ENCODE peak calls at places on chromosome 15, in eight cellular contexts. One of them, this sample, is unnamed.

GRCh38 chr15:47787875-47788274 is 70.6 kb downstream of the SEMA6D start:
- DNase-seq in neuronal stem cell: no peak
- DNase-seq in NCI-H748 treated with DMSO at 0.1 percent for 48 hours: no peak
- DNase-seq in HFF-Myc: no peak
- DNase-seq in non-pigmented ciliary epithelial cell: no peak
- DNase-seq in astrocyte of the hippocampus: no peak
- DNase-seq in heart left ventricle: no peak
- DNase-seq in cortex of kidney: no peak
- DNase-seq in this sample: no peak

GRCh38 chr15:73317651-73318462 is 50.9 kb downstream of the HCN4 start:
- DNase-seq in HFF-Myc: no peak
- DNase-seq in heart left ventricle: no peak
- DNase-seq in cortex of kidney: no peak
- DNase-seq in NCI-H748 treated with DMSO at 0.1 percent for 48 hours: no peak
- DNase-seq in non-pigmented ciliary epithelial cell: no peak
- DNase-seq in astrocyte of the hippocampus: no peak
- DNase-seq in neuronal stem cell: no peak
- DNase-seq in this sample: no peak

GRCh38 chr15:66788024-66788423 is 86.0 kb downstream of the SMAD6 start:
- DNase-seq in NCI-H748 treated with DMSO at 0.1 percent for 48 hours: no peak
- DNase-seq in heart left ventricle: no peak
- DNase-seq in neuronal stem cell: no peak
- DNase-seq in HFF-Myc: no peak
- DNase-seq in cortex of kidney: no peak
- DNase-seq in non-pigmented ciliary epithelial cell: no peak
- DNase-seq in astrocyte of the hippocampus: no peak
- DNase-seq in this sample: no peak

GRCh38 chr15:64938192-64938591 is 26.5 kb downstream of the ANKDD1A start:
- DNase-seq in cortex of kidney: no peak
- DNase-seq in NCI-H748 treated with DMSO at 0.1 percent for 48 hours: no peak
- DNase-seq in HFF-Myc: no peak
- DNase-seq in heart left ventricle: no peak
- DNase-seq in non-pigmented ciliary epithelial cell: no peak
- DNase-seq in neuronal stem cell: no peak
- DNase-seq in astrocyte of the hippocampus: peak
- DNase-seq in this sample: peak

GRCh38 chr15:89116404-89116803 is 28.1 kb downstream of the ABHD2 start:
- DNase-seq in neuronal stem cell: no peak
- DNase-seq in heart left ventricle: no peak
- DNase-seq in HFF-Myc: no peak
- DNase-seq in NCI-H748 treated with DMSO at 0.1 percent for 48 hours: peak
- DNase-seq in cortex of kidney: no peak
- DNase-seq in astrocyte of the hippocampus: no peak
- DNase-seq in non-pigmented ciliary epithelial cell: no peak
- DNase-seq in this sample: peak

GRCh38 chr15:29920515-29920914 is 98.2 kb upstream of the TJP1 start:
- DNase-seq in NCI-H748 treated with DMSO at 0.1 percent for 48 hours: no peak
- DNase-seq in neuronal stem cell: no peak
- DNase-seq in astrocyte of the hippocampus: peak
- DNase-seq in non-pigmented ciliary epithelial cell: no peak
- DNase-seq in heart left ventricle: no peak
- DNase-seq in cortex of kidney: no peak
- DNase-seq in HFF-Myc: no peak
- DNase-seq in this sample: no peak

GRCh38 chr15:23687143-23687470 is at the start of gene NDN:
- DNase-seq in neuronal stem cell: peak
- DNase-seq in HFF-Myc: no peak
- DNase-seq in non-pigmented ciliary epithelial cell: no peak
- DNase-seq in NCI-H748 treated with DMSO at 0.1 percent for 48 hours: no peak
- DNase-seq in cortex of kidney: no peak
- DNase-seq in astrocyte of the hippocampus: peak
- DNase-seq in heart left ventricle: peak
- DNase-seq in this sample: peak

GRCh38 chr15:34794590-34795206 is 651 bp downstream of the ACTC1 start:
- DNase-seq in neuronal stem cell: no peak
- DNase-seq in cortex of kidney: no peak
- DNase-seq in astrocyte of the hippocampus: no peak
- DNase-seq in NCI-H748 treated with DMSO at 0.1 percent for 48 hours: no peak
- DNase-seq in non-pigmented ciliary epithelial cell: no peak
- DNase-seq in heart left ventricle: no peak
- DNase-seq in HFF-Myc: no peak
- DNase-seq in this sample: no peak

GRCh38 chr15:66799242-66799641 is 97.2 kb downstream of the SMAD6 start:
- DNase-seq in astrocyte of the hippocampus: no peak
- DNase-seq in NCI-H748 treated with DMSO at 0.1 percent for 48 hours: no peak
- DNase-seq in non-pigmented ciliary epithelial cell: no peak
- DNase-seq in neuronal stem cell: no peak
- DNase-seq in heart left ventricle: no peak
- DNase-seq in HFF-Myc: no peak
- DNase-seq in cortex of kidney: no peak
- DNase-seq in this sample: no peak

GRCh38 chr15:94670436-94671034 is 439.2 kb downstream of the MCTP2 start:
- DNase-seq in non-pigmented ciliary epithelial cell: peak
- DNase-seq in heart left ventricle: no peak
- DNase-seq in HFF-Myc: peak
- DNase-seq in astrocyte of the hippocampus: peak
- DNase-seq in cortex of kidney: no peak
- DNase-seq in neuronal stem cell: peak
- DNase-seq in NCI-H748 treated with DMSO at 0.1 percent for 48 hours: peak
- DNase-seq in this sample: peak

GRCh38 chr15:55515991-55516776 is 8.2 kb upstream of the DNAAF4 start:
- DNase-seq in HFF-Myc: no peak
- DNase-seq in NCI-H748 treated with DMSO at 0.1 percent for 48 hours: no peak
- DNase-seq in astrocyte of the hippocampus: no peak
- DNase-seq in non-pigmented ciliary epithelial cell: no peak
- DNase-seq in heart left ventricle: no peak
- DNase-seq in cortex of kidney: no peak
- DNase-seq in neuronal stem cell: no peak
- DNase-seq in this sample: no peak

GRCh38 chr15:98801234-98801561 is 152.9 kb downstream of the IGF1R start:
- DNase-seq in NCI-H748 treated with DMSO at 0.1 percent for 48 hours: peak
- DNase-seq in cortex of kidney: no peak
- DNase-seq in heart left ventricle: no peak
- DNase-seq in HFF-Myc: no peak
- DNase-seq in non-pigmented ciliary epithelial cell: no peak
- DNase-seq in astrocyte of the hippocampus: peak
- DNase-seq in neuronal stem cell: peak
- DNase-seq in this sample: no peak

GRCh38 chr15:73570355-73571032 is 62.7 kb downstream of the NPTN start:
- DNase-seq in neuronal stem cell: no peak
- DNase-seq in heart left ventricle: no peak
- DNase-seq in cortex of kidney: no peak
- DNase-seq in non-pigmented ciliary epithelial cell: no peak
- DNase-seq in NCI-H748 treated with DMSO at 0.1 percent for 48 hours: no peak
- DNase-seq in HFF-Myc: no peak
- DNase-seq in astrocyte of the hippocampus: no peak
- DNase-seq in this sample: no peak

GRCh38 chr15:77032052-77032646 is 37.2 kb downstream of the PSTPIP1 start:
- DNase-seq in cortex of kidney: no peak
- DNase-seq in NCI-H748 treated with DMSO at 0.1 percent for 48 hours: no peak
- DNase-seq in astrocyte of the hippocampus: no peak
- DNase-seq in HFF-Myc: no peak
- DNase-seq in non-pigmented ciliary epithelial cell: no peak
- DNase-seq in heart left ventricle: peak
- DNase-seq in neuronal stem cell: no peak
- DNase-seq in this sample: no peak

GRCh38 chr15:73936181-73936580 is 9.9 kb downstream of the LOXL1 start:
- DNase-seq in heart left ventricle: peak
- DNase-seq in non-pigmented ciliary epithelial cell: no peak
- DNase-seq in neuronal stem cell: no peak
- DNase-seq in HFF-Myc: no peak
- DNase-seq in astrocyte of the hippocampus: peak
- DNase-seq in NCI-H748 treated with DMSO at 0.1 percent for 48 hours: no peak
- DNase-seq in cortex of kidney: no peak
- DNase-seq in this sample: peak

GRCh38 chr15:80902298-80902801 is 87.3 kb downstream of the MESD start:
- DNase-seq in astrocyte of the hippocampus: no peak
- DNase-seq in HFF-Myc: no peak
- DNase-seq in non-pigmented ciliary epithelial cell: no peak
- DNase-seq in NCI-H748 treated with DMSO at 0.1 percent for 48 hours: no peak
- DNase-seq in heart left ventricle: no peak
- DNase-seq in cortex of kidney: no peak
- DNase-seq in neuronal stem cell: no peak
- DNase-seq in this sample: no peak

GRCh38 chr15:62472616-62473299 is 307.7 kb upstream of the C2CD4B start:
- DNase-seq in astrocyte of the hippocampus: no peak
- DNase-seq in NCI-H748 treated with DMSO at 0.1 percent for 48 hours: no peak
- DNase-seq in HFF-Myc: no peak
- DNase-seq in heart left ventricle: no peak
- DNase-seq in non-pigmented ciliary epithelial cell: no peak
- DNase-seq in neuronal stem cell: no peak
- DNase-seq in cortex of kidney: no peak
- DNase-seq in this sample: no peak

GRCh38 chr15:62492900-62493299 is 327.8 kb upstream of the C2CD4B start:
- DNase-seq in heart left ventricle: no peak
- DNase-seq in neuronal stem cell: no peak
- DNase-seq in cortex of kidney: no peak
- DNase-seq in non-pigmented ciliary epithelial cell: no peak
- DNase-seq in astrocyte of the hippocampus: no peak
- DNase-seq in NCI-H748 treated with DMSO at 0.1 percent for 48 hours: no peak
- DNase-seq in HFF-Myc: no peak
- DNase-seq in this sample: no peak

GRCh38 chr15:81504170-81504905 is 130.3 kb upstream of the TMC3 start:
- DNase-seq in cortex of kidney: no peak
- DNase-seq in non-pigmented ciliary epithelial cell: peak
- DNase-seq in astrocyte of the hippocampus: no peak
- DNase-seq in HFF-Myc: no peak
- DNase-seq in heart left ventricle: no peak
- DNase-seq in neuronal stem cell: no peak
- DNase-seq in NCI-H748 treated with DMSO at 0.1 percent for 48 hours: no peak
- DNase-seq in this sample: peak

GRCh38 chr15:66803182-66803729 is 101.2 kb downstream of the SMAD6 start:
- DNase-seq in astrocyte of the hippocampus: peak
- DNase-seq in neuronal stem cell: peak
- DNase-seq in NCI-H748 treated with DMSO at 0.1 percent for 48 hours: no peak
- DNase-seq in non-pigmented ciliary epithelial cell: peak
- DNase-seq in heart left ventricle: peak
- DNase-seq in cortex of kidney: peak
- DNase-seq in HFF-Myc: peak
- DNase-seq in this sample: peak

GRCh38 chr15:44340410-44340809 is 51.9 kb downstream of the GOLM2 start:
- DNase-seq in heart left ventricle: no peak
- DNase-seq in NCI-H748 treated with DMSO at 0.1 percent for 48 hours: no peak
- DNase-seq in neuronal stem cell: no peak
- DNase-seq in astrocyte of the hippocampus: peak
- DNase-seq in non-pigmented ciliary epithelial cell: peak
- DNase-seq in HFF-Myc: peak
- DNase-seq in cortex of kidney: no peak
- DNase-seq in this sample: peak

GRCh38 chr15:68348064-68348463 is 70.5 kb downstream of the FEM1B start:
- DNase-seq in astrocyte of the hippocampus: no peak
- DNase-seq in heart left ventricle: no peak
- DNase-seq in cortex of kidney: no peak
- DNase-seq in neuronal stem cell: no peak
- DNase-seq in NCI-H748 treated with DMSO at 0.1 percent for 48 hours: no peak
- DNase-seq in HFF-Myc: peak
- DNase-seq in non-pigmented ciliary epithelial cell: no peak
- DNase-seq in this sample: no peak

GRCh38 chr15:37101634-37102314 is 1.4 kb upstream of the MEIS2 start:
- DNase-seq in neuronal stem cell: peak
- DNase-seq in heart left ventricle: peak
- DNase-seq in HFF-Myc: no peak
- DNase-seq in non-pigmented ciliary epithelial cell: no peak
- DNase-seq in cortex of kidney: no peak
- DNase-seq in astrocyte of the hippocampus: peak
- DNase-seq in NCI-H748 treated with DMSO at 0.1 percent for 48 hours: no peak
- DNase-seq in this sample: peak

GRCh38 chr15:85722789-85723188 is 71.9 kb downstream of the KLHL25 start:
- DNase-seq in astrocyte of the hippocampus: no peak
- DNase-seq in neuronal stem cell: no peak
- DNase-seq in heart left ventricle: no peak
- DNase-seq in non-pigmented ciliary epithelial cell: no peak
- DNase-seq in HFF-Myc: no peak
- DNase-seq in NCI-H748 treated with DMSO at 0.1 percent for 48 hours: no peak
- DNase-seq in cortex of kidney: no peak
- DNase-seq in this sample: no peak

GRCh38 chr15:90063733-90064247 is 38.5 kb downstream of the IDH2 start:
- DNase-seq in astrocyte of the hippocampus: no peak
- DNase-seq in neuronal stem cell: no peak
- DNase-seq in HFF-Myc: no peak
- DNase-seq in heart left ventricle: peak
- DNase-seq in non-pigmented ciliary epithelial cell: no peak
- DNase-seq in cortex of kidney: no peak
- DNase-seq in NCI-H748 treated with DMSO at 0.1 percent for 48 hours: no peak
- DNase-seq in this sample: no peak

GRCh38 chr15:41917767-41918430 is 24.0 kb upstream of the SPTBN5 start:
- DNase-seq in astrocyte of the hippocampus: peak
- DNase-seq in HFF-Myc: peak
- DNase-seq in NCI-H748 treated with DMSO at 0.1 percent for 48 hours: no peak
- DNase-seq in neuronal stem cell: no peak
- DNase-seq in heart left ventricle: no peak
- DNase-seq in cortex of kidney: no peak
- DNase-seq in non-pigmented ciliary epithelial cell: no peak
- DNase-seq in this sample: peak

GRCh38 chr15:58522391-58522790 is 90.6 kb downstream of the LIPC start:
- DNase-seq in HFF-Myc: no peak
- DNase-seq in non-pigmented ciliary epithelial cell: no peak
- DNase-seq in NCI-H748 treated with DMSO at 0.1 percent for 48 hours: no peak
- DNase-seq in astrocyte of the hippocampus: peak
- DNase-seq in heart left ventricle: peak
- DNase-seq in neuronal stem cell: no peak
- DNase-seq in cortex of kidney: no peak
- DNase-seq in this sample: no peak

GRCh38 chr15:93829115-93829849 is 402.1 kb upstream of the MCTP2 start:
- DNase-seq in NCI-H748 treated with DMSO at 0.1 percent for 48 hours: peak
- DNase-seq in HFF-Myc: no peak
- DNase-seq in non-pigmented ciliary epithelial cell: peak
- DNase-seq in cortex of kidney: no peak
- DNase-seq in heart left ventricle: no peak
- DNase-seq in neuronal stem cell: no peak
- DNase-seq in astrocyte of the hippocampus: peak
- DNase-seq in this sample: peak

GRCh38 chr15:44066211-44066827 is 128.8 kb downstream of the FRMD5 start:
- DNase-seq in cortex of kidney: no peak
- DNase-seq in non-pigmented ciliary epithelial cell: no peak
- DNase-seq in astrocyte of the hippocampus: peak
- DNase-seq in NCI-H748 treated with DMSO at 0.1 percent for 48 hours: peak
- DNase-seq in heart left ventricle: no peak
- DNase-seq in neuronal stem cell: peak
- DNase-seq in HFF-Myc: peak
- DNase-seq in this sample: peak

GRCh38 chr15:52340093-52340492 is 44.5 kb upstream of the MYO5C start:
- DNase-seq in HFF-Myc: no peak
- DNase-seq in non-pigmented ciliary epithelial cell: no peak
- DNase-seq in NCI-H748 treated with DMSO at 0.1 percent for 48 hours: no peak
- DNase-seq in heart left ventricle: no peak
- DNase-seq in astrocyte of the hippocampus: no peak
- DNase-seq in cortex of kidney: no peak
- DNase-seq in neuronal stem cell: no peak
- DNase-seq in this sample: no peak

GRCh38 chr15:92899910-92900711 is at the start of gene CHD2:
- DNase-seq in cortex of kidney: no peak
- DNase-seq in astrocyte of the hippocampus: peak
- DNase-seq in HFF-Myc: no peak
- DNase-seq in non-pigmented ciliary epithelial cell: peak
- DNase-seq in NCI-H748 treated with DMSO at 0.1 percent for 48 hours: peak
- DNase-seq in heart left ventricle: no peak
- DNase-seq in neuronal stem cell: peak
- DNase-seq in this sample: peak